ENCODE peak calls at places on chromosomes 6 and 20, in eight cellular contexts. Y is HT1080, F is GM20000, E is transverse colon, L is lung microvascular endothelial cell, C is NCI-H1694 treated with DMSO at 0.1 percent for 48 hours, N is A549, X is B cell. U is an unnamed sample.

GRCh38 chr6:79570802-79571367 is 33.7 kb upstream of the LCA5 start:
- DNase-seq in N (peak), F (peak), Y (peak), C (peak), E (no peak), L (peak), X (peak), U (peak)

GRCh38 chr6:11710221-11710836 is 68.3 kb downstream of the ADTRP start:
- DNase-seq in Y (no peak), F (no peak), E (no peak), N (no peak), L (peak), C (no peak), X (no peak), U (no peak)

GRCh38 chr6:16239090-16239797 is 857 bp downstream of the GMPR start:
- DNase-seq in L (peak), C (no peak), Y (peak), N (no peak), X (peak), E (peak), F (peak), U (peak)

GRCh38 chr6:73309784-73310502 is 44.1 kb downstream of the DPPA5 start:
- DNase-seq in C (peak), F (peak), X (peak), E (peak), L (peak), N (peak), Y (peak), U (peak)

GRCh38 chr20:8798505-8798904 is 270.4 kb upstream of the PLCB4 start:
- DNase-seq in N (no peak), C (no peak), L (peak), F (no peak), E (no peak), X (no peak), Y (peak), U (no peak)

GRCh38 chr20:38125157-38126056 is 39.7 kb downstream of the TGM2 start:
- DNase-seq in X (no peak), Y (no peak), N (no peak), C (peak), F (no peak), L (peak), E (peak), U (no peak)

GRCh38 chr20:20611165-20611564 is 101.3 kb downstream of the RALGAPA2 start:
- DNase-seq in F (no peak), L (no peak), Y (no peak), N (no peak), X (no peak), E (no peak), C (peak), U (no peak)

GRCh38 chr6:2659882-2660281 is 90.8 kb downstream of the MYLK4 start:
- DNase-seq in X (no peak), C (no peak), Y (peak), L (no peak), F (no peak), E (no peak), N (no peak), U (peak)

GRCh38 chr6:117227245-117227962 is 38.0 kb upstream of the VGLL2 start:
- DNase-seq in L (no peak), E (no peak), N (no peak), Y (no peak), C (no peak), X (no peak), F (no peak), U (no peak)

GRCh38 chr6:137365648-137366047 is 128.5 kb downstream of the OLIG3 start:
- DNase-seq in F (no peak), C (no peak), X (no peak), E (no peak), L (no peak), N (no peak), Y (no peak), U (no peak)

GRCh38 chr6:88867841-88868558 is 95.4 kb downstream of the RNGTT start:
- DNase-seq in C (no peak), X (no peak), Y (peak), F (no peak), L (peak), N (peak), E (no peak), U (peak)

GRCh38 chr20:15922556-15922955 is 650.7 kb downstream of the KIF16B start:
- DNase-seq in C (no peak), N (no peak), Y (no peak), F (no peak), X (no peak), L (no peak), E (no peak), U (no peak)

GRCh38 chr6:44498436-44498835 is 110.9 kb downstream of the CDC5L start:
- DNase-seq in E (no peak), C (no peak), F (no peak), X (no peak), L (no peak), N (no peak), Y (no peak), U (no peak)

GRCh38 chr20:40547492-40548129 is 141.4 kb downstream of the MAFB start:
- DNase-seq in X (no peak), C (no peak), E (no peak), Y (no peak), N (no peak), F (no peak), L (no peak), U (peak)

GRCh38 chr20:41553142-41553879 is 64.9 kb downstream of the CHD6 start:
- DNase-seq in E (no peak), F (peak), N (no peak), Y (no peak), C (no peak), X (no peak), L (no peak), U (no peak)

GRCh38 chr6:163398796-163399195 is 15.7 kb upstream of the QKI start:
- DNase-seq in C (no peak), E (peak), Y (no peak), F (no peak), X (no peak), N (no peak), L (no peak), U (no peak)

GRCh38 chr20:53872081-53872541 is 198.3 kb downstream of the BCAS1 start:
- DNase-seq in F (no peak), N (no peak), Y (no peak), E (no peak), X (no peak), L (no peak), C (no peak), U (no peak)

GRCh38 chr20:62056975-62057374 is 8.7 kb downstream of the TAF4 start:
- DNase-seq in X (no peak), F (peak), C (no peak), N (no peak), L (no peak), E (no peak), Y (no peak), U (no peak)

GRCh38 chr6:110682460-110682853 is 132.8 kb downstream of the CDK19 start:
- DNase-seq in E (peak), L (peak), X (peak), C (peak), N (peak), Y (peak), F (peak), U (peak)

GRCh38 chr20:50689864-50690263 is 1.5 kb downstream of the RIPOR3 start:
- DNase-seq in N (no peak), L (peak), F (no peak), Y (no peak), E (no peak), X (no peak), C (no peak), U (peak)

GRCh38 chr6:2245103-2245953 is at the start of gene GMDS:
- DNase-seq in L (peak), N (peak), C (peak), E (peak), Y (peak), F (peak), X (peak), U (peak)

GRCh38 chr20:1897965-1898464 is 2.8 kb downstream of the SIRPA start:
- DNase-seq in Y (no peak), L (no peak), C (no peak), X (peak), N (no peak), E (peak), F (peak), U (no peak)

GRCh38 chr6:20605581-20605980 is 71.3 kb downstream of the CDKAL1 start:
- DNase-seq in F (no peak), N (no peak), E (no peak), Y (peak), L (no peak), C (peak), X (no peak), U (no peak)

GRCh38 chr6:155498370-155498769 is 42.7 kb upstream of the NOX3 start:
- DNase-seq in X (no peak), E (no peak), C (no peak), N (no peak), Y (peak), F (no peak), L (no peak), U (no peak)

GRCh38 chr20:51481311-51481997 is 61.1 kb downstream of the NFATC2 start:
- DNase-seq in E (no peak), N (no peak), F (no peak), C (no peak), Y (no peak), L (no peak), X (no peak), U (no peak)

GRCh38 chr6:5599112-5599511 is 337.8 kb downstream of the FARS2 start:
- DNase-seq in E (no peak), X (no peak), Y (no peak), F (no peak), C (no peak), L (no peak), N (no peak), U (no peak)